ENCODE peak calls at places on chromosomes 2 and 18, in five cellular contexts. F is choroid plexus epithelial cell, H is GM12865, U is heart left ventricle, S is HL-60. P is an unnamed sample.

GRCh38 chr2:95730813-95731212 is 139.0 kb downstream of the TRIM43 start:
- DNase-seq in F (peak), H (peak), U (no peak), S (no peak), P (no peak)

GRCh38 chr2:210955591-210955990 is 399.2 kb downstream of the CPS1 start:
- DNase-seq in F (peak), H (no peak), U (no peak), S (no peak), P (peak)

GRCh38 chr2:8310557-8311455 is 371.1 kb upstream of the ID2 start:
- DNase-seq in F (no peak), H (peak), U (no peak), S (no peak), P (no peak)

GRCh38 chr2:112153501-112153900 is 15.3 kb downstream of the FBLN7 start:
- DNase-seq in F (no peak), H (no peak), U (no peak), S (no peak), P (no peak)

GRCh38 chr2:163345795-163346573 is 389.8 kb downstream of the FIGN start:
- DNase-seq in F (peak), H (peak), U (no peak), S (no peak), P (peak)

GRCh38 chr2:39216495-39217191 is 27.1 kb downstream of the CDKL4 start:
- DNase-seq in F (no peak), H (no peak), U (no peak), S (peak), P (no peak)

GRCh38 chr2:36615214-36615613 is 17.2 kb upstream of the FEZ2 start:
- DNase-seq in F (peak), H (no peak), U (no peak), S (no peak), P (peak)

GRCh38 chr18:33495278-33495677 is 54.8 kb upstream of the CCDC178 start:
- DNase-seq in F (peak), H (peak), U (no peak), S (no peak), P (peak)

GRCh38 chr18:46261799-46262198 is 157.6 kb downstream of the HAUS1 start:
- DNase-seq in F (peak), H (no peak), U (no peak), S (no peak), P (peak)

GRCh38 chr18:44564922-44565321 is 115.8 kb upstream of the SETBP1 start:
- DNase-seq in F (peak), H (no peak), U (no peak), S (no peak), P (peak)

GRCh38 chr18:8190980-8191379 is 418.3 kb upstream of the RAB12 start:
- DNase-seq in F (no peak), H (no peak), U (no peak), S (no peak), P (no peak)

GRCh38 chr2:95046371-95047112 is 21.0 kb downstream of the MAL start:
- DNase-seq in F (no peak), H (no peak), U (no peak), S (no peak), P (no peak)

GRCh38 chr18:48032876-48033769 is 102.7 kb upstream of the SMAD2 start:
- DNase-seq in F (peak), H (no peak), U (no peak), S (no peak), P (peak)

GRCh38 chr2:47039502-47039870 is 115.6 kb downstream of the STPG4 start:
- DNase-seq in F (no peak), H (no peak), U (no peak), S (no peak), P (no peak)

DNA sequence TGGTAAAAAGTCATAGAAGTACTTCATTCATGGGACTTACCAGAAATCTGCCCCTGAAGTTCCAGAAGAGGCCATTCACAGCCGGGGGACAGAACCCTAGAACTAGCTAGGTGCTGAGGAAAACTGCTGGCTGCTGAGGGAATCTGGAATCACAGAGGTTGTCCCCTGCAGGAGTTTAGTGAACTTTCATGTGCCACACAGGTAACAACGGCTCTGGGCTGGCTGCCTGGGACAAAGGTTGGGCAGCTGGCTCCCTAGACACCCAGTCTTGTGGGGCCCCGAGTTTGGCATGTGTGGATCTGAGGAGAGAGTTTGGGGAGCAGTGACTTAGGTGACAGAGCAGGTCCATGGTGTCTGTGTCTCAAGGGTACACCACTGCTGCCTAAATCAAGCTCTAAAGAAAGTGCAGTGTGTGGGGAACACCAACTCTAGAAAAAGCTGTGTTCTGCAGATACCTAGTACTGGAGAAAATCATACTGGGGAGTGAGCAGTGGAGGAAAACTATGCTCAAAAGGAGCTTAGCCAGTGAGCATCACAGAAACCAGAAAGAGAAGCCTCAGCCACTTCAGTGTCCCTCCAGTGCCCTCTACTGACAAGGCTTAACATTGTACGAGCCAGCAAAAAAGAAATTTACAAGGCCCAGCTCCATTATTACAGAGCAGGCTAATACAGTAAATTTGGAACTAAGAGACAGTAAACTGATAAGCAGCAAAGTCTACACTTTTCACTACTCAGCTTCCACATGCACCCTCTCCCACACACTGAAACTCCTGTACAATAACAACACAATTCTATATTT is 15.2 kb downstream of the GALNT3 start:
- DNase-seq in F (no peak), H (peak), U (no peak), S (no peak), P (no peak)
- TF ChIP-seq CTCF in F (peak), H (peak), U (no peak), S (peak), P (peak)

GRCh38 chr2:127024769-127025356 is 82.1 kb downstream of the BIN1 start:
- DNase-seq in F (peak), H (no peak), U (no peak), S (no peak), P (peak)
- H3K4me3 ChIP-seq in F (peak), H (no peak), U (peak), S (no peak), P (peak)

GRCh38 chr2:24704682-24705081 is 88.5 kb downstream of the PTRHD1 start:
- DNase-seq in F (no peak), H (no peak), U (no peak), S (no peak), P (no peak)
- TF ChIP-seq CTCF in F (no peak), H (no peak), U (no peak), S (no peak), P (no peak)

GRCh38 chr2:21155365-21156136 is 31.8 kb downstream of the TDRD15 start:
- DNase-seq in F (no peak), H (no peak), U (no peak), S (no peak), P (peak)
- H3K4me3 ChIP-seq in F (no peak), H (no peak), U (no peak), S (no peak), P (no peak)

DNA sequence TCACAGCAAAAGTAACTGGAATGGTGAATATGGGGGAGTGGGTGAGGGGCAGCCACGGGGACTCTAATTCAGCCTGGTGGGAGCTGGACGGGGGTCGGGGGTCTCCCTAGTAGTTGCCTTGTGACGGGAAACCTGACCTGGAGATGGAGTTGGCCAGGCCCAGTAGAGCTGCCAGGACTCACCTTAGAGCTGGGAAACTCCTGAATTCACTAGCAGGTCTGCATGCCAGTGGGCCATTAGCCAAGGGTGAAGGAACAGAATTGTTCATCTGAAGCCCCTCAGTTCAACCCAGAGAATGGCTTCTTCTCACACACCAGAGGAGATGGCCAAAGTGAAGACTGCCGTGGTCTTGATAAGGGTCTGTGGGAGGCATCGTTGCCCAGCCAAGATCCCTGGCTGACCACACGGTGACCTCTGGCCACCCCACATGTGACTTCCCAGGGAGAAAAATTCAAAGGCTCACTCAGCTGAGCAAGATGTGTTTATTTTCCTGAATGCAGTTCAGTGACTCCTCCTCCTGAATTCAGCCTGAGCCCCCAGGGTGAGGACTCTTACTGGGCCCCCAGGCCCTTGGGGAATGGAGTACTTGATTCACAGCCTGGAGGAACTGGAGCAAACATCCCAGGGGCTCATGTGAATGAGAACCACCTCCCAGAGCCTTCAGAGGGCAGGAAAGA is 25.1 kb downstream of the MOCOS start:
- DNase-seq in F (peak), H (no peak), U (no peak), S (no peak), P (no peak)
- TF ChIP-seq CTCF in F (peak), H (no peak), U (no peak), S (no peak), P (no peak)

DNA sequence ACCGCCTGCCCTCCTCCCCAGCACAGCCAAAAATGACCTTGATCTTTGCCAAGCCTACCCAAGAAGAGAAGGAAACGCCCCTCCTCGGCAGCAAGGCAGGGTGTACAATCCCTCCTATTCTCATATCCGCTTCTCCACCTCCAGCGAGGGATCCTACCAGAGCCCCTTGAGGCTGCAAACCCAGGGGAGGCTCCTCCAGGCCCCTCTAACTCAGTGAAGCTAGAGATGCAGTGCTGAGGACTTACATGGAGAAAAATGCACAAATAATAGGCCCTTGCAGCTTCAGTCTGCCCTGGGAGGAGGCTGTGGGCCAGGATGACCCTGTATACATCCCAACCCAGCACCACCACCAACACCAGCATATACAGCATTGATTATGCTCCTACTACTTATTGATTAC is 46.9 kb upstream of the POMC start:
- DNase-seq in F (no peak), H (no peak), U (no peak), S (no peak), P (no peak)
- H3K4me3 ChIP-seq in F (no peak), H (no peak), U (peak), S (no peak), P (no peak)

DNA sequence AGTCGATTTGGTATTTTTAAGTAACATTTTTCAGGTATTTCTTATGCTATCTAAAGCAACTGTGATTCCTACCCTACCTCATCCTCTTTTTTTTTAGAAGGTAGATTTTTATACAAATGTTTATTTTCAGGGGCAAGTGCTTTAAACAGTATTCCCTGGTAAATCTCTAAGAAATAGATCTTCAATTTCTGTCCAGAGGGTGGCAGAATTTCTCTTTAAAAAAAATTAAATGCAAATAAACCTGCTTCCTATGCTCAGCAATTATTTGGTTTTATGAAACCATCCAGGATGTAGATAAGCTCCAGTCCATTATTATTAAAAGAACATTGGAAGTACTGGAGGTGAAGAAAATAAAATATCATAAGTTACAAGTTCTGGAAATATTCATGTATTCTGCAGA is 191.9 kb downstream of the MYO3B start:
- DNase-seq in F (peak), H (no peak), U (no peak), S (no peak), P (peak)
- TF ChIP-seq CTCF in F (no peak), H (no peak), U (no peak), S (no peak), P (no peak)